ENCODE peak calls at places on chromosomes 5 and 9, in six cellular contexts. J, X, G, L, B and V are unnamed samples.

GRCh38 chr5:92050970-92051369 is 667.9 kb upstream of the ARRDC3 start:
- DNase-seq in L (no peak), X (no peak), B (no peak), J (no peak), G (no peak), V (no peak)

GRCh38 chr5:176441921-176442323 is 6.3 kb upstream of the FAF2 start:
- DNase-seq in G (no peak), X (peak; percentile 63), B (no peak), L (peak; percentile 34), J (no peak), V (no peak)

GRCh38 chr5:96125335-96125891 is 163.8 kb upstream of the ELL2 start:
- DNase-seq in J (peak; percentile 16), B (no peak), X (no peak), G (no peak), L (peak; percentile 53), V (no peak)

GRCh38 chr9:121701736-121702261 is 50.4 kb downstream of the DAB2IP start:
- DNase-seq in B (no peak), G (no peak), X (peak; percentile 16), L (no peak), J (no peak), V (no peak)

GRCh38 chr9:114261026-114261425 is 61.9 kb upstream of the ORM1 start:
- DNase-seq in L (no peak), G (no peak), J (no peak), X (no peak), B (no peak), V (no peak)

GRCh38 chr5:131373265-131373664 is 109.4 kb downstream of the CDC42SE2 start:
- DNase-seq in X (no peak), L (no peak), B (no peak), J (no peak), G (no peak), V (no peak)

GRCh38 chr9:93633492-93634221 is 57.3 kb downstream of the PHF2 start:
- DNase-seq in J (no peak), X (no peak), B (no peak), G (no peak), L (no peak), V (no peak)

GRCh38 chr5:141094481-141095262 is at the start of gene PCDHB2:
- DNase-seq in J (peak; percentile 91), X (peak; percentile 23), G (no peak), B (peak; percentile 71), L (peak; percentile 23), V (no peak)

GRCh38 chr9:89978185-89978584 is 373.4 kb downstream of the GADD45G start:
- DNase-seq in B (no peak), J (peak; percentile 30), G (no peak), X (peak; percentile 34), L (no peak), V (no peak)

GRCh38 chr5:98771389-98772109 is 1.9 kb upstream of the RGMB start:
- DNase-seq in X (peak; percentile 91), B (no peak), J (peak; percentile 88), G (no peak), L (peak; percentile 84), V (no peak)

GRCh38 chr5:105812356-105812755 is 1858.4 kb downstream of the EFNA5 start:
- DNase-seq in G (no peak), B (no peak), L (no peak), X (no peak), J (no peak), V (no peak)

GRCh38 chr5:40071870-40072269 is 607.8 kb upstream of the PTGER4 start:
- DNase-seq in L (peak; percentile 8), B (no peak), G (no peak), X (peak; percentile 75), J (no peak), V (no peak)

GRCh38 chr5:36323926-36324781 is 22.5 kb upstream of the RANBP3L start:
- DNase-seq in L (no peak), B (peak; percentile 81), J (no peak), X (no peak), G (peak; percentile 37), V (no peak)

GRCh38 chr9:73741316-73741715 is 589.7 kb downstream of the ANXA1 start:
- DNase-seq in J (peak; percentile 6), X (no peak), G (no peak), L (no peak), B (no peak), V (no peak)

GRCh38 chr5:108788142-108788541 is 40.4 kb downstream of the FER start:
- DNase-seq in B (peak; percentile 88), L (no peak), G (peak; percentile 67), J (no peak), X (no peak), V (no peak)

DNA sequence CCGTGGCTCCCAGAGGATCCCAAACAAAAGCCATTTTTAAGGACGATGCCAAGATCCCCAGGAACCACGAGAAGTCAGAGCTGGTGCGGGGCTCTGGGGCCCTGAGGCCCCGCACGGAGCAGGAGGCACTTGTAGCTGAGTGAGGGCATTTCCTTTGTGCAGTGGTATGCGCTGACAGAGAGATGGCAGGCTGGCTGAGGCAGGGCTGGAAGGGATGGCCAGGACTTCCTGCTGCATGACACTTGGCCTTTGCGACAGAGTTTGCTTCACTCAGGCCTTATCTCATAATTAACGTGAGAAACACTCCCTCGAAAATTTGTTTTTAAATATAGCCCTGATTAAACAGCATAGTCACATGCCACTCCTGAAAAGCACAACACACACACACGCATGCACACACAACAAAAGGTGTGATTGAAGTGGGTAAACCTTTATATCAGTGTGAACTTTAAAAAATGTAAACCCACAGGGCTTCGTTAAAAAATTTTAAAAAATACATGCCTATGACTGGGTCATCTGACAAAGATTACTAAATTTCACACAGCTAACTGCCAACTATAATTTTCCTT is 536.6 kb downstream of the PDE4D start:
- DNase-seq in B (peak; percentile 81), L (no peak), X (no peak), J (peak; percentile 89), G (peak; percentile 66), V (no peak)
- H3K4me3 ChIP-seq in B (peak overlapping the region; percentile 26), L (no peak overlapping the region), X (no peak overlapping the region), J (peak overlapping the region; percentile 53), G (peak overlapping the region; percentile 66), V (no peak overlapping the region)

GRCh38 chr9:21994526-21994995 is at the start of gene CDKN2B-AS1:
- DNase-seq in X (peak; percentile 69), J (peak; percentile 51), L (peak; percentile 84), B (peak; percentile 37), G (no peak), V (no peak)

GRCh38 chr9:21994996-21995651 is 533 bp downstream of the CDKN2B-AS1 start:
- DNase-seq in G (peak; percentile 66), B (peak; percentile 77), X (peak; percentile 73), L (peak; percentile 76), J (peak; percentile 36), V (no peak)

GRCh38 chr9:21995652-21996275 is 1.2 kb downstream of the CDKN2B-AS1 start:
- DNase-seq in G (peak; percentile 49), X (peak; percentile 54), J (peak; percentile 43), L (peak; percentile 65), B (peak; percentile 53), V (no peak)

GRCh38 chr9:21993007-21993406 is 1.2 kb downstream of the CDKN2A start:
- DNase-seq in B (no peak), G (no peak), X (no peak), L (no peak), J (no peak), V (no peak)

GRCh38 chr9:21993893-21994525 is at the start of gene CDKN2A:
- DNase-seq in G (no peak), L (peak; percentile 62), X (peak; percentile 53), J (peak; percentile 52), B (peak; percentile 30), V (no peak)
- TF ChIP-seq CTCF in G (no peak), L (no peak), X (no peak), J (no peak), B (no peak), V (no peak)

DNA sequence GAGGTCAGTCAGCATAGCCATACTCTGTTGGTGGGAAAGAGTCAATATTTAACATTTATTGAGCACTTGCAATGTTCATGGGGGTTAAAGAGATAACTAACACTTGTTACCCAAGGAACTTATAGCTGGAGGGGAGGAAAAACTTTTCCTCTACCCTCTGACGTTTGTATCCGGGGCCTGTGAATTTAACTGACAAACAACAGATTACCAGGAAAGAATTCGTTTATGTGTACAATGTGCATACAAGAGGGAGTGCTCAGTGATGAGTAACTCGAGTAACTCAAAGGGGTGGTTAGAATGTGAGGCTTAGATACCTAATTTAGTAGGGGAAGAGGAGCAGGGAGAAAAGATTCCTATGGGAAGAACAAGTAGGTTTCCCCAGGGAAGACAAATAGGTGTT is 6.9 kb upstream of the CLINT1 start:
- DNase-seq in J (no peak), G (no peak), X (peak; percentile 69), L (peak; percentile 14), B (no peak), V (no peak)
- H3K4me3 ChIP-seq in J (no peak overlapping the region), G (no peak overlapping the region), X (no peak overlapping the region), L (no peak overlapping the region), B (no peak overlapping the region), V (no peak overlapping the region)

GRCh38 chr5:57280811-57281301 is 107.0 kb downstream of the GPBP1 start:
- DNase-seq in G (no peak), X (peak; percentile 92), B (no peak), L (no peak), J (no peak), V (no peak)

GRCh38 chr5:57276353-57276752 is 102.5 kb downstream of the GPBP1 start:
- DNase-seq in G (no peak), J (no peak), B (no peak), L (no peak), X (no peak), V (no peak)

DNA sequence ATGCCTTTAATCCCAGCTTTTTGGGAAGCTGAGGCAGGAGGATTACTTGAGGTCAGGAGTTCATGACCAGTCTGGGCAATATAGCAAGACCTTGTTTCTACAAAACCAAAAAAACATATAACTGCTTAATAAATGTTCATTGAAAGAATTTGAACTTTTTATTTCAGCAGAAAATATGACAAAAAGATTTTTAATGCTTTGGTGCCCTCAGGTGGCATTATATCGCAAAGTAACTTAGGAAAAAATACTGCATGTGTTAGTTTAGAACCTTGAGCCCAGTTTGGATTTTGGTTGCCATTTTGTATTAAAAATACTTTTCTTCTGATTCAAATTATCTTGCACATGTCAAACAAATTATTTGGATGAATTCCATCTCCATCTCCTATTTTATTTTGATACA is 103.2 kb downstream of the GPBP1 start:
- DNase-seq in J (no peak), L (peak; percentile 15), G (no peak), B (no peak), X (peak; percentile 33), V (no peak)
- TF ChIP-seq CTCF in J (peak; percentile 27), L (no peak), G (peak; percentile 40), B (peak; percentile 13), X (peak; percentile 14), V (peak; percentile 12)

DNA sequence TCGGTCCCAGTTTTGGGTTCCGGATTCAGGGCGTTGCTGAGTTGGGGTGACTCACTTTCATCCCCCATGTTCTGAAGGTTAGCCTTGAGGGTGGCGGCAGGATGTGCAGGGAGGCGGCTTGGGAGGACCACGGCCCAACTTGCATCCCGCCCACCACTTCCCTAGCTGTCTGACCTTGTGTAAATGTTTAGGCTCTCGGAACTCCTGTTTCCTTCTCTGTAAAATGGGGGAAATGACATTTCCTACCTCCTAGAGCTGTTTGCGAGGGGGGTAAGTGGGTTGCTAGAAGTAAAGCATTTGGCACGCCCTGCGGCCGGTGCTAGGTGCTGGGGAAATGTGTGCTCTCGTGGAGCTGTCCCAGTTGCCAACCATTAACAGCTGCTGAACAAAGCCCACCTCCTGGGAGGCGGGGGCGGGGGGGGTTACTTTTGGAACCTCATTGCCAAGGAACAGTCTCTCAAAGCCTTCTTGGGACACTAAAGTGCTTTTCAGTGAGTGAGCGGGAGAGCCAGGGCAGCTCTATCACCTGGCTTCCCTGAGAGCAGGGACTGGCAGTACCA is 27.5 kb downstream of the PTGES2 start:
- DNase-seq in B (no peak), L (peak; percentile 36), X (peak; percentile 36), G (no peak), J (no peak), V (no peak)
- H3K4me3 ChIP-seq in B (no peak overlapping the region), L (peak overlapping the region; percentile 61), X (peak overlapping the region; percentile 63), G (peak overlapping the region; percentile 69), J (no peak overlapping the region), V (no peak overlapping the region)